ENCODE peak calls at places on chromosomes 13 and 19, in nine cellular contexts. One of them, this sample, is unnamed.

GRCh38 chr13:73058432-73058740 is 419 bp upstream of the KLF5 start:
- DNase-seq in heart left ventricle: no peak
- DNase-seq in IMR-90: no peak
- DNase-seq in CD4-positive, alpha-beta memory T cell: no peak
- DNase-seq in cardiac muscle cell: no peak
- DNase-seq in psoas muscle: no peak
- DNase-seq in upper lobe of left lung: no peak
- DNase-seq in RWPE2: no peak
- DNase-seq in CD8-positive, alpha-beta memory T cell: no peak
- DNase-seq in this sample: no peak

GRCh38 chr19:46924874-46925547 is 64.2 kb downstream of the ARHGAP35 start:
- DNase-seq in IMR-90: no peak
- DNase-seq in cardiac muscle cell: no peak
- DNase-seq in CD4-positive, alpha-beta memory T cell: no peak
- DNase-seq in RWPE2: no peak
- DNase-seq in upper lobe of left lung: peak; percentile 33
- DNase-seq in CD8-positive, alpha-beta memory T cell: no peak
- DNase-seq in psoas muscle: no peak
- DNase-seq in heart left ventricle: peak; percentile 43
- DNase-seq in this sample: no peak

GRCh38 chr13:73945371-73945770 is 188.8 kb downstream of the KLF12 start:
- DNase-seq in CD8-positive, alpha-beta memory T cell: no peak
- DNase-seq in heart left ventricle: no peak
- DNase-seq in cardiac muscle cell: no peak
- DNase-seq in IMR-90: no peak
- DNase-seq in RWPE2: no peak
- DNase-seq in upper lobe of left lung: no peak
- DNase-seq in CD4-positive, alpha-beta memory T cell: no peak
- DNase-seq in psoas muscle: no peak
- DNase-seq in this sample: no peak

GRCh38 chr19:38068851-38069250 is 155.2 kb downstream of the DPF1 start:
- DNase-seq in IMR-90: no peak
- DNase-seq in psoas muscle: no peak
- DNase-seq in CD8-positive, alpha-beta memory T cell: no peak
- DNase-seq in upper lobe of left lung: no peak
- DNase-seq in cardiac muscle cell: no peak
- DNase-seq in RWPE2: no peak
- DNase-seq in CD4-positive, alpha-beta memory T cell: no peak
- DNase-seq in heart left ventricle: no peak
- DNase-seq in this sample: no peak

GRCh38 chr19:45103200-45103624 is 10.2 kb downstream of the PPP1R37 start:
- DNase-seq in psoas muscle: no peak
- DNase-seq in RWPE2: no peak
- DNase-seq in IMR-90: no peak
- DNase-seq in cardiac muscle cell: no peak
- DNase-seq in upper lobe of left lung: peak; percentile 42
- DNase-seq in heart left ventricle: peak; percentile 45
- DNase-seq in CD8-positive, alpha-beta memory T cell: peak; percentile 56
- DNase-seq in CD4-positive, alpha-beta memory T cell: peak; percentile 47
- DNase-seq in this sample: peak; percentile 67

GRCh38 chr13:50893211-50893852 is 16.3 kb upstream of the RNASEH2B start:
- DNase-seq in cardiac muscle cell: no peak
- DNase-seq in heart left ventricle: no peak
- DNase-seq in IMR-90: peak; percentile 19
- DNase-seq in CD4-positive, alpha-beta memory T cell: peak; percentile 71
- DNase-seq in CD8-positive, alpha-beta memory T cell: peak; percentile 62
- DNase-seq in psoas muscle: no peak
- DNase-seq in RWPE2: no peak
- DNase-seq in upper lobe of left lung: no peak
- DNase-seq in this sample: no peak

GRCh38 chr19:8449830-8450229 is 5.1 kb downstream of the HNRNPM start:
- DNase-seq in upper lobe of left lung: no peak
- DNase-seq in heart left ventricle: no peak
- DNase-seq in RWPE2: no peak
- DNase-seq in psoas muscle: no peak
- DNase-seq in CD4-positive, alpha-beta memory T cell: no peak
- DNase-seq in IMR-90: no peak
- DNase-seq in cardiac muscle cell: no peak
- DNase-seq in CD8-positive, alpha-beta memory T cell: no peak
- DNase-seq in this sample: no peak

GRCh38 chr13:63696055-63696454 is 2280.4 kb upstream of the PCDH20 start:
- DNase-seq in upper lobe of left lung: no peak
- DNase-seq in psoas muscle: no peak
- DNase-seq in CD8-positive, alpha-beta memory T cell: no peak
- DNase-seq in CD4-positive, alpha-beta memory T cell: no peak
- DNase-seq in heart left ventricle: no peak
- DNase-seq in IMR-90: peak; percentile 93
- DNase-seq in cardiac muscle cell: no peak
- DNase-seq in RWPE2: no peak
- DNase-seq in this sample: no peak

GRCh38 chr13:79468819-79469218 is 12.1 kb upstream of the NDFIP2 start:
- DNase-seq in cardiac muscle cell: no peak
- DNase-seq in CD8-positive, alpha-beta memory T cell: no peak
- DNase-seq in upper lobe of left lung: no peak
- DNase-seq in RWPE2: no peak
- DNase-seq in CD4-positive, alpha-beta memory T cell: no peak
- DNase-seq in heart left ventricle: no peak
- DNase-seq in IMR-90: no peak
- DNase-seq in psoas muscle: no peak
- DNase-seq in this sample: no peak

GRCh38 chr19:44677019-44677809 is 5.9 kb downstream of the CEACAM19 start:
- DNase-seq in CD4-positive, alpha-beta memory T cell: no peak
- DNase-seq in RWPE2: no peak
- DNase-seq in IMR-90: peak; percentile 70
- DNase-seq in psoas muscle: no peak
- DNase-seq in CD8-positive, alpha-beta memory T cell: no peak
- DNase-seq in cardiac muscle cell: no peak
- DNase-seq in heart left ventricle: no peak
- DNase-seq in upper lobe of left lung: no peak
- DNase-seq in this sample: no peak

GRCh38 chr19:4800591-4801081 is 9.1 kb downstream of the FEM1A start:
- DNase-seq in upper lobe of left lung: peak; percentile 90
- DNase-seq in CD8-positive, alpha-beta memory T cell: no peak
- DNase-seq in heart left ventricle: peak; percentile 83
- DNase-seq in IMR-90: no peak
- DNase-seq in cardiac muscle cell: no peak
- DNase-seq in CD4-positive, alpha-beta memory T cell: no peak
- DNase-seq in psoas muscle: peak; percentile 96
- DNase-seq in RWPE2: no peak
- DNase-seq in this sample: no peak

GRCh38 chr13:83780201-83780600 is 102.1 kb downstream of the SLITRK1 start:
- DNase-seq in RWPE2: no peak
- DNase-seq in cardiac muscle cell: peak; percentile 2
- DNase-seq in IMR-90: peak; percentile 15
- DNase-seq in upper lobe of left lung: no peak
- DNase-seq in CD8-positive, alpha-beta memory T cell: no peak
- DNase-seq in psoas muscle: no peak
- DNase-seq in heart left ventricle: no peak
- DNase-seq in CD4-positive, alpha-beta memory T cell: no peak
- DNase-seq in this sample: no peak

GRCh38 chr19:49441210-49441959 is at the start of gene SLC17A7:
- DNase-seq in upper lobe of left lung: peak; percentile 43
- DNase-seq in CD8-positive, alpha-beta memory T cell: no peak
- DNase-seq in IMR-90: no peak
- DNase-seq in cardiac muscle cell: peak; percentile 68
- DNase-seq in RWPE2: no peak
- DNase-seq in CD4-positive, alpha-beta memory T cell: no peak
- DNase-seq in psoas muscle: peak; percentile 83
- DNase-seq in heart left ventricle: peak; percentile 60
- DNase-seq in this sample: peak; percentile 69

GRCh38 chr19:10712754-10713153 is 5.1 kb upstream of the DNM2 start:
- DNase-seq in RWPE2: no peak
- DNase-seq in IMR-90: no peak
- DNase-seq in heart left ventricle: no peak
- DNase-seq in upper lobe of left lung: no peak
- DNase-seq in cardiac muscle cell: no peak
- DNase-seq in psoas muscle: no peak
- DNase-seq in CD8-positive, alpha-beta memory T cell: no peak
- DNase-seq in CD4-positive, alpha-beta memory T cell: no peak
- DNase-seq in this sample: no peak

GRCh38 chr13:32135655-32136054 is 104.1 kb downstream of the FRY start:
- DNase-seq in psoas muscle: no peak
- DNase-seq in heart left ventricle: no peak
- DNase-seq in RWPE2: no peak
- DNase-seq in cardiac muscle cell: no peak
- DNase-seq in upper lobe of left lung: no peak
- DNase-seq in CD8-positive, alpha-beta memory T cell: no peak
- DNase-seq in IMR-90: peak; percentile 89
- DNase-seq in CD4-positive, alpha-beta memory T cell: no peak
- DNase-seq in this sample: no peak

GRCh38 chr13:23618341-23618740 is 48.1 kb downstream of the TNFRSF19 start:
- DNase-seq in upper lobe of left lung: no peak
- DNase-seq in heart left ventricle: no peak
- DNase-seq in IMR-90: peak; percentile 98
- DNase-seq in CD8-positive, alpha-beta memory T cell: no peak
- DNase-seq in cardiac muscle cell: no peak
- DNase-seq in psoas muscle: no peak
- DNase-seq in RWPE2: no peak
- DNase-seq in CD4-positive, alpha-beta memory T cell: no peak
- DNase-seq in this sample: no peak

GRCh38 chr19:58572818-58573657 is at the start of gene MZF1:
- DNase-seq in upper lobe of left lung: peak; percentile 100
- DNase-seq in heart left ventricle: peak; percentile 100
- DNase-seq in psoas muscle: peak; percentile 100
- DNase-seq in RWPE2: peak; percentile 100
- DNase-seq in cardiac muscle cell: peak; percentile 100
- DNase-seq in IMR-90: peak; percentile 100
- DNase-seq in CD4-positive, alpha-beta memory T cell: peak; percentile 100
- DNase-seq in CD8-positive, alpha-beta memory T cell: peak; percentile 100
- DNase-seq in this sample: peak; percentile 100

GRCh38 chr13:40589285-40590109 is 76.9 kb downstream of the FOXO1 start:
- DNase-seq in CD4-positive, alpha-beta memory T cell: no peak
- DNase-seq in RWPE2: peak; percentile 63
- DNase-seq in CD8-positive, alpha-beta memory T cell: no peak
- DNase-seq in psoas muscle: peak; percentile 62
- DNase-seq in IMR-90: no peak
- DNase-seq in cardiac muscle cell: peak; percentile 20
- DNase-seq in upper lobe of left lung: peak; percentile 70
- DNase-seq in heart left ventricle: peak; percentile 68
- DNase-seq in this sample: no peak

GRCh38 chr19:18684642-18684993 is 1.1 kb downstream of the CRTC1 start:
- DNase-seq in IMR-90: no peak
- DNase-seq in upper lobe of left lung: no peak
- DNase-seq in heart left ventricle: no peak
- DNase-seq in RWPE2: no peak
- DNase-seq in cardiac muscle cell: no peak
- DNase-seq in CD4-positive, alpha-beta memory T cell: no peak
- DNase-seq in CD8-positive, alpha-beta memory T cell: no peak
- DNase-seq in psoas muscle: no peak
- DNase-seq in this sample: no peak

GRCh38 chr19:18683955-18684641 is 618 bp downstream of the CRTC1 start:
- DNase-seq in RWPE2: no peak
- DNase-seq in CD4-positive, alpha-beta memory T cell: no peak
- DNase-seq in psoas muscle: peak; percentile 61
- DNase-seq in heart left ventricle: no peak
- DNase-seq in CD8-positive, alpha-beta memory T cell: no peak
- DNase-seq in upper lobe of left lung: no peak
- DNase-seq in IMR-90: no peak
- DNase-seq in cardiac muscle cell: no peak
- DNase-seq in this sample: no peak

GRCh38 chr19:18682807-18683108 is 722 bp upstream of the CRTC1 start:
- DNase-seq in CD8-positive, alpha-beta memory T cell: no peak
- DNase-seq in RWPE2: no peak
- DNase-seq in psoas muscle: no peak
- DNase-seq in upper lobe of left lung: no peak
- DNase-seq in IMR-90: no peak
- DNase-seq in CD4-positive, alpha-beta memory T cell: no peak
- DNase-seq in cardiac muscle cell: no peak
- DNase-seq in heart left ventricle: no peak
- DNase-seq in this sample: no peak

GRCh38 chr19:18685597-18686164 is 2.2 kb downstream of the CRTC1 start:
- DNase-seq in cardiac muscle cell: no peak
- DNase-seq in heart left ventricle: no peak
- DNase-seq in CD8-positive, alpha-beta memory T cell: no peak
- DNase-seq in upper lobe of left lung: no peak
- DNase-seq in CD4-positive, alpha-beta memory T cell: no peak
- DNase-seq in IMR-90: peak; percentile 13
- DNase-seq in RWPE2: no peak
- DNase-seq in psoas muscle: no peak
- DNase-seq in this sample: no peak

GRCh38 chr19:18683109-18683954 is at the start of gene CRTC1:
- DNase-seq in psoas muscle: peak; percentile 96
- DNase-seq in IMR-90: peak; percentile 79
- DNase-seq in CD4-positive, alpha-beta memory T cell: peak; percentile 95
- DNase-seq in cardiac muscle cell: peak; percentile 93
- DNase-seq in heart left ventricle: peak; percentile 93
- DNase-seq in upper lobe of left lung: peak; percentile 79
- DNase-seq in CD8-positive, alpha-beta memory T cell: peak; percentile 96
- DNase-seq in RWPE2: no peak
- DNase-seq in this sample: peak; percentile 97
- H3K27ac ChIP-seq in psoas muscle: peak within 1 kb of the TSS; percentile 88
- H3K27ac ChIP-seq in IMR-90: peak within 1 kb of the TSS; percentile 95
- H3K27ac ChIP-seq in CD4-positive, alpha-beta memory T cell: peak within 1 kb of the TSS; percentile 70
- H3K27ac ChIP-seq in cardiac muscle cell: peak within 1 kb of the TSS; percentile 72
- H3K27ac ChIP-seq in heart left ventricle: peak within 1 kb of the TSS; percentile 82
- H3K27ac ChIP-seq in upper lobe of left lung: peak within 1 kb of the TSS; percentile 58
- H3K27ac ChIP-seq in CD8-positive, alpha-beta memory T cell: peak within 1 kb of the TSS; percentile 44
- H3K27ac ChIP-seq in RWPE2: peak within 1 kb of the TSS; percentile 45
- H3K27ac ChIP-seq in this sample: peak within 1 kb of the TSS; percentile 42

GRCh38 chr13:108360139-108360538 is 90.6 kb downstream of the TNFSF13B start:
- DNase-seq in IMR-90: no peak
- DNase-seq in psoas muscle: no peak
- DNase-seq in CD4-positive, alpha-beta memory T cell: no peak
- DNase-seq in heart left ventricle: no peak
- DNase-seq in CD8-positive, alpha-beta memory T cell: no peak
- DNase-seq in upper lobe of left lung: no peak
- DNase-seq in cardiac muscle cell: no peak
- DNase-seq in RWPE2: no peak
- DNase-seq in this sample: no peak
- H3K36me3 ChIP-seq in IMR-90: no peaks in the 10 kb centered on the region
- H3K36me3 ChIP-seq in psoas muscle: no peaks in the 10 kb centered on the region
- H3K36me3 ChIP-seq in CD4-positive, alpha-beta memory T cell: no peaks in the 10 kb centered on the region
- H3K36me3 ChIP-seq in heart left ventricle: no peaks in the 10 kb centered on the region
- H3K36me3 ChIP-seq in CD8-positive, alpha-beta memory T cell: no peaks in the 10 kb centered on the region
- H3K36me3 ChIP-seq in upper lobe of left lung: no peaks in the 10 kb centered on the region
- H3K36me3 ChIP-seq in cardiac muscle cell: no peaks in the 10 kb centered on the region
- H3K36me3 ChIP-seq in RWPE2: no peaks in the 10 kb centered on the region
- H3K36me3 ChIP-seq in this sample: no peaks in the 10 kb centered on the region

GRCh38 chr13:66794340-66795031 is 435.6 kb downstream of the PCDH9 start:
- DNase-seq in heart left ventricle: no peak
- DNase-seq in IMR-90: no peak
- DNase-seq in CD4-positive, alpha-beta memory T cell: no peak
- DNase-seq in CD8-positive, alpha-beta memory T cell: no peak
- DNase-seq in psoas muscle: no peak
- DNase-seq in RWPE2: no peak
- DNase-seq in upper lobe of left lung: no peak
- DNase-seq in cardiac muscle cell: no peak
- DNase-seq in this sample: no peak

GRCh38 chr13:66795636-66796035 is 434.5 kb downstream of the PCDH9 start:
- DNase-seq in psoas muscle: no peak
- DNase-seq in CD4-positive, alpha-beta memory T cell: no peak
- DNase-seq in CD8-positive, alpha-beta memory T cell: no peak
- DNase-seq in upper lobe of left lung: no peak
- DNase-seq in IMR-90: no peak
- DNase-seq in heart left ventricle: no peak
- DNase-seq in RWPE2: no peak
- DNase-seq in cardiac muscle cell: no peak
- DNase-seq in this sample: no peak
- H3K27ac ChIP-seq in psoas muscle: no peak overlapping the region
- H3K27ac ChIP-seq in CD4-positive, alpha-beta memory T cell: no peak overlapping the region
- H3K27ac ChIP-seq in CD8-positive, alpha-beta memory T cell: no peak overlapping the region
- H3K27ac ChIP-seq in upper lobe of left lung: no peak overlapping the region
- H3K27ac ChIP-seq in IMR-90: no peak overlapping the region
- H3K27ac ChIP-seq in heart left ventricle: no peak overlapping the region
- H3K27ac ChIP-seq in RWPE2: no peak overlapping the region
- H3K27ac ChIP-seq in cardiac muscle cell: no peak overlapping the region
- H3K27ac ChIP-seq in this sample: no peak overlapping the region

GRCh38 chr19:42288881-42289555 is 12.9 kb upstream of the PRR19 start:
- DNase-seq in cardiac muscle cell: no peak
- DNase-seq in upper lobe of left lung: no peak
- DNase-seq in CD4-positive, alpha-beta memory T cell: no peak
- DNase-seq in heart left ventricle: no peak
- DNase-seq in IMR-90: no peak
- DNase-seq in RWPE2: no peak
- DNase-seq in psoas muscle: no peak
- DNase-seq in CD8-positive, alpha-beta memory T cell: no peak
- DNase-seq in this sample: no peak
- H3K36me3 ChIP-seq in cardiac muscle cell: peaks cover 42% of the 10 kb centered on the region
- H3K36me3 ChIP-seq in upper lobe of left lung: peaks cover 73% of the 10 kb centered on the region
- H3K36me3 ChIP-seq in CD4-positive, alpha-beta memory T cell: peaks cover 43% of the 10 kb centered on the region
- H3K36me3 ChIP-seq in heart left ventricle: peaks cover 26% of the 10 kb centered on the region
- H3K36me3 ChIP-seq in IMR-90: peaks cover 68% of the 10 kb centered on the region
- H3K36me3 ChIP-seq in RWPE2: peaks cover 68% of the 10 kb centered on the region
- H3K36me3 ChIP-seq in psoas muscle: peaks cover 73% of the 10 kb centered on the region
- H3K36me3 ChIP-seq in CD8-positive, alpha-beta memory T cell: peaks cover 20% of the 10 kb centered on the region
- H3K36me3 ChIP-seq in this sample: peaks cover 12% of the 10 kb centered on the region